ENCODE peak calls at places on chromosome 11, in five cellular contexts. U, Z, Q, J and X are unnamed samples.

GRCh38 chr11:67466962-67467771 is 1.9 kb downstream of the TMEM134 start:
- DNase-seq in Z (no peak), U (no peak), J (no peak), Q (no peak), X (no peak)

GRCh38 chr11:32500001-32500400 is 64.7 kb upstream of the WT1 start:
- DNase-seq in J (no peak), Z (no peak), U (no peak), Q (no peak), X (no peak)

GRCh38 chr11:94196363-94196762 is 67.7 kb downstream of the PANX1 start:
- DNase-seq in J (peak), Q (no peak), U (no peak), Z (no peak), X (no peak)

GRCh38 chr11:96459751-96460150 is 69.9 kb downstream of the JRKL start:
- DNase-seq in Q (no peak), U (no peak), J (no peak), Z (no peak), X (no peak)

GRCh38 chr11:72965672-72966071 is 151.5 kb downstream of the ATG16L2 start:
- DNase-seq in J (no peak), Q (no peak), Z (no peak), U (no peak), X (no peak)

GRCh38 chr11:61004037-61004641 is 32.7 kb downstream of the CD6 start:
- DNase-seq in Z (no peak), J (no peak), U (no peak), Q (no peak), X (no peak)

GRCh38 chr11:103170865-103171264 is 61.6 kb downstream of the DYNC2H1 start:
- DNase-seq in U (no peak), Q (no peak), Z (no peak), J (peak), X (no peak)

GRCh38 chr11:80783561-80783960 is 1342.7 kb upstream of the TENM4 start:
- DNase-seq in Q (no peak), Z (no peak), J (no peak), U (no peak), X (no peak)

GRCh38 chr11:396511-396947 is 2.5 kb downstream of the PKP3 start:
- DNase-seq in Q (peak), J (peak), Z (peak), U (no peak), X (no peak)

GRCh38 chr11:125101596-125101995 is 9.8 kb downstream of the TMEM218 start:
- DNase-seq in J (no peak), U (no peak), Z (no peak), Q (no peak), X (no peak)

GRCh38 chr11:12133539-12134238 is 23.3 kb downstream of the MICAL2 start:
- DNase-seq in J (no peak), Q (no peak), Z (no peak), U (no peak), X (no peak)